ENCODE peak calls at places on chromosome 3, in six cellular contexts. One of them, this sample, is unnamed.
A peak's percentile ranks its signal among the peaks of the same experiment; 100 is the strongest.

GRCh38 chr3:184581331-184582210 is 20.0 kb downstream of the EPHB3 start:
- DNase-seq in colonic mucosa: no peak
- DNase-seq in cardiac fibroblast: no peak
- DNase-seq in AG04450: no peak
- DNase-seq in stomach: no peak
- DNase-seq in CD8-positive, alpha-beta T cell: no peak
- DNase-seq in this sample: no peak

GRCh38 chr3:169044341-169045113 is 619.0 kb downstream of the MECOM start:
- DNase-seq in colonic mucosa: no peak
- DNase-seq in cardiac fibroblast: peak; percentile 43
- DNase-seq in AG04450: peak; percentile 15
- DNase-seq in stomach: no peak
- DNase-seq in CD8-positive, alpha-beta T cell: no peak
- DNase-seq in this sample: peak; percentile 5

GRCh38 chr3:101803152-101803782 is 24.3 kb downstream of the NXPE3 start:
- DNase-seq in colonic mucosa: peak; percentile 71
- DNase-seq in cardiac fibroblast: peak; percentile 87
- DNase-seq in AG04450: peak; percentile 54
- DNase-seq in stomach: peak; percentile 42
- DNase-seq in CD8-positive, alpha-beta T cell: peak; percentile 37
- DNase-seq in this sample: peak; percentile 67

GRCh38 chr3:55069950-55070349 is 142.1 kb upstream of the LRTM1 start:
- DNase-seq in colonic mucosa: no peak
- DNase-seq in cardiac fibroblast: no peak
- DNase-seq in AG04450: no peak
- DNase-seq in stomach: no peak
- DNase-seq in CD8-positive, alpha-beta T cell: no peak
- DNase-seq in this sample: no peak

GRCh38 chr3:152444029-152444641 is 175.4 kb downstream of the MBNL1 start:
- DNase-seq in colonic mucosa: no peak
- DNase-seq in cardiac fibroblast: peak; percentile 85
- DNase-seq in AG04450: peak; percentile 36
- DNase-seq in stomach: no peak
- DNase-seq in CD8-positive, alpha-beta T cell: no peak
- DNase-seq in this sample: peak; percentile 55

GRCh38 chr3:76025561-76025960 is 240.2 kb upstream of the ZNF717 start:
- DNase-seq in colonic mucosa: no peak
- DNase-seq in cardiac fibroblast: no peak
- DNase-seq in AG04450: no peak
- DNase-seq in stomach: no peak
- DNase-seq in CD8-positive, alpha-beta T cell: no peak
- DNase-seq in this sample: no peak

GRCh38 chr3:65742914-65743313 is 295.8 kb downstream of the MAGI1 start:
- DNase-seq in colonic mucosa: no peak
- DNase-seq in cardiac fibroblast: no peak
- DNase-seq in AG04450: no peak
- DNase-seq in stomach: no peak
- DNase-seq in CD8-positive, alpha-beta T cell: no peak
- DNase-seq in this sample: no peak

GRCh38 chr3:152547153-152547552 is 278.4 kb downstream of the MBNL1 start:
- DNase-seq in colonic mucosa: no peak
- DNase-seq in cardiac fibroblast: no peak
- DNase-seq in AG04450: no peak
- DNase-seq in stomach: no peak
- DNase-seq in CD8-positive, alpha-beta T cell: no peak
- DNase-seq in this sample: no peak

GRCh38 chr3:152398495-152398894 is 129.8 kb downstream of the MBNL1 start:
- DNase-seq in colonic mucosa: no peak
- DNase-seq in cardiac fibroblast: peak; percentile 34
- DNase-seq in AG04450: no peak
- DNase-seq in stomach: no peak
- DNase-seq in CD8-positive, alpha-beta T cell: no peak
- DNase-seq in this sample: no peak

GRCh38 chr3:197878427-197878826 is 71.6 kb upstream of the RPL35A start:
- DNase-seq in colonic mucosa: no peak
- DNase-seq in cardiac fibroblast: no peak
- DNase-seq in AG04450: no peak
- DNase-seq in stomach: no peak
- DNase-seq in CD8-positive, alpha-beta T cell: no peak
- DNase-seq in this sample: no peak

GRCh38 chr3:5505163-5505562 is 317.7 kb downstream of the EDEM1 start:
- DNase-seq in colonic mucosa: no peak
- DNase-seq in cardiac fibroblast: no peak
- DNase-seq in AG04450: no peak
- DNase-seq in stomach: no peak
- DNase-seq in CD8-positive, alpha-beta T cell: no peak
- DNase-seq in this sample: no peak

GRCh38 chr3:116050311-116050710 is 395.0 kb downstream of the LSAMP start:
- DNase-seq in colonic mucosa: no peak
- DNase-seq in cardiac fibroblast: no peak
- DNase-seq in AG04450: no peak
- DNase-seq in stomach: no peak
- DNase-seq in CD8-positive, alpha-beta T cell: no peak
- DNase-seq in this sample: no peak

GRCh38 chr3:81375921-81376320 is 385.5 kb downstream of the GBE1 start:
- DNase-seq in colonic mucosa: no peak
- DNase-seq in cardiac fibroblast: no peak
- DNase-seq in AG04450: no peak
- DNase-seq in stomach: no peak
- DNase-seq in CD8-positive, alpha-beta T cell: no peak
- DNase-seq in this sample: no peak

GRCh38 chr3:101038393-101038792 is 45.2 kb upstream of the ABI3BP start:
- DNase-seq in colonic mucosa: no peak
- DNase-seq in cardiac fibroblast: no peak
- DNase-seq in AG04450: no peak
- DNase-seq in stomach: no peak
- DNase-seq in CD8-positive, alpha-beta T cell: no peak
- DNase-seq in this sample: no peak

GRCh38 chr3:52317178-52317577 is 1.1 kb downstream of the DNAH1 start:
- DNase-seq in colonic mucosa: no peak
- DNase-seq in cardiac fibroblast: no peak
- DNase-seq in AG04450: no peak
- DNase-seq in stomach: no peak
- DNase-seq in CD8-positive, alpha-beta T cell: no peak
- DNase-seq in this sample: no peak

GRCh38 chr3:70342149-70342548 is 29.7 kb upstream of the MDFIC2 start:
- DNase-seq in colonic mucosa: no peak
- DNase-seq in cardiac fibroblast: no peak
- DNase-seq in AG04450: no peak
- DNase-seq in stomach: no peak
- DNase-seq in CD8-positive, alpha-beta T cell: no peak
- DNase-seq in this sample: no peak

GRCh38 chr3:122510878-122511481 is 3.8 kb downstream of the KPNA1 start:
- DNase-seq in colonic mucosa: no peak
- DNase-seq in cardiac fibroblast: peak; percentile 11
- DNase-seq in AG04450: no peak
- DNase-seq in stomach: no peak
- DNase-seq in CD8-positive, alpha-beta T cell: no peak
- DNase-seq in this sample: no peak

GRCh38 chr3:49876567-49876966 is 6.9 kb upstream of the CAMKV start:
- DNase-seq in colonic mucosa: no peak
- DNase-seq in cardiac fibroblast: no peak
- DNase-seq in AG04450: no peak
- DNase-seq in stomach: no peak
- DNase-seq in CD8-positive, alpha-beta T cell: no peak
- DNase-seq in this sample: no peak

GRCh38 chr3:154885016-154885415 is 195.1 kb upstream of the MME start:
- DNase-seq in colonic mucosa: no peak
- DNase-seq in cardiac fibroblast: peak; percentile 56
- DNase-seq in AG04450: peak; percentile 30
- DNase-seq in stomach: no peak
- DNase-seq in CD8-positive, alpha-beta T cell: no peak
- DNase-seq in this sample: no peak

GRCh38 chr3:169091196-169091595 is 572.3 kb downstream of the MECOM start:
- DNase-seq in colonic mucosa: no peak
- DNase-seq in cardiac fibroblast: peak; percentile 76
- DNase-seq in AG04450: no peak
- DNase-seq in stomach: no peak
- DNase-seq in CD8-positive, alpha-beta T cell: no peak
- DNase-seq in this sample: peak; percentile 46

GRCh38 chr3:151357461-151357850 is 27.1 kb downstream of the P2RY12 start:
- DNase-seq in colonic mucosa: no peak
- DNase-seq in cardiac fibroblast: no peak
- DNase-seq in AG04450: no peak
- DNase-seq in stomach: no peak
- DNase-seq in CD8-positive, alpha-beta T cell: no peak
- DNase-seq in this sample: no peak

GRCh38 chr3:88192010-88192409 is 42.3 kb downstream of the C3orf38 start:
- DNase-seq in colonic mucosa: no peak
- DNase-seq in cardiac fibroblast: no peak
- DNase-seq in AG04450: no peak
- DNase-seq in stomach: no peak
- DNase-seq in CD8-positive, alpha-beta T cell: no peak
- DNase-seq in this sample: no peak

GRCh38 chr3:88189361-88189810 is 39.6 kb downstream of the C3orf38 start:
- DNase-seq in colonic mucosa: no peak
- DNase-seq in cardiac fibroblast: no peak
- DNase-seq in AG04450: no peak
- DNase-seq in stomach: no peak
- DNase-seq in CD8-positive, alpha-beta T cell: no peak
- DNase-seq in this sample: no peak

GRCh38 chr3:88192631-88193030 is 42.9 kb downstream of the C3orf38 start:
- DNase-seq in colonic mucosa: no peak
- DNase-seq in cardiac fibroblast: no peak
- DNase-seq in AG04450: no peak
- DNase-seq in stomach: no peak
- DNase-seq in CD8-positive, alpha-beta T cell: no peak
- DNase-seq in this sample: no peak

DNA sequence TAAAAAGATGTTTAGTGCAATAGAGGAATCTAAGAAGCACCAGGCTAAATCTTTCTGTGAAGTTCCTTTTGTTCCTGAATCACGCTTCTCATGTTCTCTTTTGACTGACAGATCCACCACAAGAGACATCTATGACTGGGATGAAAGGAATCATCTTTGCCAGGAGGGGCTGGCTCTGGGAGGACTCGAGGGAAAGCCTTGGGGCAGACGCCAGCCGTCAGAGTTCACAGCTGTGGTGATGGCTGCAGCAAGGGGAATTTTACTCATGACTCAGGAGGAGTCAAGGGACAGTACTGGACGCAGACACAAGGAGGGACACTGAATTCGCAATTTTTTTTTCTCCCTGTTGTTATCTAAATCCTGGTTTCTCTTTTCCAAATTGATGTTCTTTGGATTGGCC is 38.7 kb downstream of the C3orf38 start:
- DNase-seq in colonic mucosa: no peak
- DNase-seq in cardiac fibroblast: peak; percentile 11
- DNase-seq in AG04450: no peak
- DNase-seq in stomach: no peak
- DNase-seq in CD8-positive, alpha-beta T cell: no peak
- DNase-seq in this sample: no peak
- H3K4me3 ChIP-seq in colonic mucosa: no peak overlapping the region
- H3K4me3 ChIP-seq in cardiac fibroblast: no peak overlapping the region
- H3K4me3 ChIP-seq in AG04450: no peak overlapping the region
- H3K4me3 ChIP-seq in stomach: no peak overlapping the region
- H3K4me3 ChIP-seq in CD8-positive, alpha-beta T cell: no peak overlapping the region
- H3K4me3 ChIP-seq in this sample: no peak overlapping the region

GRCh38 chr3:42012935-42013651 is 51.2 kb upstream of the ULK4 start:
- DNase-seq in colonic mucosa: peak; percentile 83
- DNase-seq in cardiac fibroblast: peak; percentile 70
- DNase-seq in AG04450: no peak
- DNase-seq in stomach: peak; percentile 82
- DNase-seq in CD8-positive, alpha-beta T cell: peak; percentile 59
- DNase-seq in this sample: no peak
- H3K4me3 ChIP-seq in colonic mucosa: peak overlapping the region; percentile 57
- H3K4me3 ChIP-seq in cardiac fibroblast: peak overlapping the region; percentile 56
- H3K4me3 ChIP-seq in AG04450: peak overlapping the region; percentile 79
- H3K4me3 ChIP-seq in stomach: peak overlapping the region; percentile 92
- H3K4me3 ChIP-seq in CD8-positive, alpha-beta T cell: peak overlapping the region; percentile 89
- H3K4me3 ChIP-seq in this sample: peak overlapping the region; percentile 85

GRCh38 chr3:127546517-127546916 is 44.0 kb downstream of the TPRA1 start:
- DNase-seq in colonic mucosa: no peak
- DNase-seq in cardiac fibroblast: no peak
- DNase-seq in AG04450: no peak
- DNase-seq in stomach: no peak
- DNase-seq in CD8-positive, alpha-beta T cell: no peak
- DNase-seq in this sample: no peak
- H3K4me3 ChIP-seq in colonic mucosa: no peak overlapping the region
- H3K4me3 ChIP-seq in cardiac fibroblast: no peak overlapping the region
- H3K4me3 ChIP-seq in AG04450: no peak overlapping the region
- H3K4me3 ChIP-seq in stomach: no peak overlapping the region
- H3K4me3 ChIP-seq in CD8-positive, alpha-beta T cell: no peak overlapping the region
- H3K4me3 ChIP-seq in this sample: no peak overlapping the region

DNA sequence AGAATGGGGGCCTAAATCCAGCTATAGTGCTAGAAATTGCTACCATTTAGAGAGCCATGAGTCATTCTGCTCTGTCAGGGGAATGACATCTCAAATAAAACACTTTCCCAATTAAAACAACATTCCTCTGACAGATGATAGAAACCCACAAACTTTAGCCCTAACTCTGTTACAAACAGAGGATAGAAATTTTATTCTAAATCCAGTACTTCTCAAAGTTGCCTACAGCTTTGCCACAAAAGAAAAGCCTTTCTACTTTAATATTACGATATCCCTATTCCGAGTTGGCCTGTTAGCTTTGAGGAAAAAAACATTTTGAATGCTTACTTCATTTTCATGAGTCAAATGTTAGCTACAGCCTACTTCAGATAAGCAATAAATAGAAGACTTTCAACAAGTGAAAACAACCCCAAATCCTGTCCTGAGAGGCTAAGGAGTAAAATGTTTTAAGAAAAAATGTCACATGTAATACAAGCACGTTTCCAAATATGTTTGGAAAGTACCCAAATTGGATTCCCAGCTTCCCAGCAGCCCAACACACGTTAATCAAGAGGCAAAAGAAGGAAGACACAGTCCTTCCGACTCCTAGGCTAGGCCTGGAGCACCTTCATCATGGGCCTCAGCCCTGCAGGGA is 83.6 kb downstream of the ATP1B3 start:
- DNase-seq in colonic mucosa: no peak
- DNase-seq in cardiac fibroblast: peak; percentile 80
- DNase-seq in AG04450: no peak
- DNase-seq in stomach: no peak
- DNase-seq in CD8-positive, alpha-beta T cell: no peak
- DNase-seq in this sample: no peak
- H3K4me3 ChIP-seq in colonic mucosa: no peak overlapping the region
- H3K4me3 ChIP-seq in cardiac fibroblast: no peak overlapping the region
- H3K4me3 ChIP-seq in AG04450: no peak overlapping the region
- H3K4me3 ChIP-seq in stomach: no peak overlapping the region
- H3K4me3 ChIP-seq in CD8-positive, alpha-beta T cell: no peak overlapping the region
- H3K4me3 ChIP-seq in this sample: no peak overlapping the region

DNA sequence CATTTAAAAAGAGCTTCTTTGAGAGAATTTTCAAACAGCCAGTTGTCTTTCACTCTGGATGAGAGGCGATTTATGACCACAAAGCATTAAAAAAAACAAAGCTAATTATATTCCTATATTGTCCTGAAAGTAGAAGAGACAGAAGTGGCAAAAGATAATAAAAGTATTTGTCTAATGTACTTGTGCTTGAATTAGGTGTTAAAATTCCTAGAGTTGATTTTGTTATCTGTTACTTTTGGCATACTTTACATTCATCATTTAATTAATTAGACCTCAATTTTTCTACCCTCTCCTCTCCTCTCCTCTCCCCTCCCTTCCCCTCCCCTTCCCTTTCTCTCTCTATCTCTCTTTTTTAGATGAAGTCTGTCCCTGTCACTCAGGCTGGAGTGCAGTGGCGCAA is 635.1 kb upstream of the ZNF385D start:
- DNase-seq in colonic mucosa: no peak
- DNase-seq in cardiac fibroblast: no peak
- DNase-seq in AG04450: no peak
- DNase-seq in stomach: no peak
- DNase-seq in CD8-positive, alpha-beta T cell: no peak
- DNase-seq in this sample: no peak
- H3K4me3 ChIP-seq in colonic mucosa: no peak overlapping the region
- H3K4me3 ChIP-seq in cardiac fibroblast: no peak overlapping the region
- H3K4me3 ChIP-seq in AG04450: no peak overlapping the region
- H3K4me3 ChIP-seq in stomach: no peak overlapping the region
- H3K4me3 ChIP-seq in CD8-positive, alpha-beta T cell: no peak overlapping the region
- H3K4me3 ChIP-seq in this sample: no peak overlapping the region

This sample was measured in astrocyte of the cerebellum.